ENCODE peak calls at places on chromosomes 2 and 18, in eight cellular contexts. H is body of pancreas, W is left ventricle myocardium inferior, E is aorta, P is uterus, D is tibial artery, M is neural progenitor cell, V is HCT116. L is an unnamed sample. For H3K4me1 and H3K27me3, the result is how much of the 10 kb centered on the place peaks cover.

GRCh38 chr2:144456680-144457079 is 63.2 kb downstream of the ZEB2 start:
- DNase-seq in H (peak), W (no peak), E (no peak), P (no peak), D (peak), M (no peak), V (no peak), L (no peak)

GRCh38 chr2:233044974-233045535 is 12.6 kb downstream of the NEU2 start:
- DNase-seq in H (no peak), W (no peak), E (peak), P (no peak), D (no peak), M (no peak), V (no peak), L (no peak)

GRCh38 chr2:138767101-138767500 is 13.1 kb downstream of the NXPH2 start:
- DNase-seq in H (no peak), W (no peak), E (no peak), P (no peak), D (no peak), M (no peak), V (no peak), L (no peak)

GRCh38 chr2:236160366-236161081 is 7.7 kb downstream of the GBX2 start:
- DNase-seq in H (no peak), W (no peak), E (no peak), P (no peak), D (no peak), M (peak), V (no peak), L (no peak)

GRCh38 chr2:150127995-150128394 is 359.5 kb downstream of the RND3 start:
- DNase-seq in H (no peak), W (no peak), E (no peak), P (no peak), D (no peak), M (no peak), V (no peak), L (no peak)

GRCh38 chr18:5059540-5060032 is 137.5 kb downstream of the AKAIN1 start:
- DNase-seq in H (no peak), W (no peak), E (no peak), P (no peak), D (no peak), M (no peak), V (no peak), L (no peak)

GRCh38 chr2:234288974-234289455 is 207.9 kb downstream of the ARL4C start:
- DNase-seq in H (peak), W (peak), E (peak), P (peak), D (peak), M (peak), V (peak), L (peak)

GRCh38 chr18:5237083-5237722 is 40.1 kb upstream of the AKAIN1 start:
- DNase-seq in H (no peak), W (peak), E (no peak), P (no peak), D (no peak), M (no peak), V (no peak), L (no peak)

GRCh38 chr18:57918601-57919000 is 115.5 kb upstream of the ATP8B1 start:
- DNase-seq in H (no peak), W (no peak), E (no peak), P (no peak), D (no peak), M (no peak), V (no peak), L (no peak)

GRCh38 chr2:147451131-147451530 is 393.7 kb upstream of the ACVR2A start:
- DNase-seq in H (no peak), W (no peak), E (no peak), P (no peak), D (no peak), M (no peak), V (no peak), L (no peak)

GRCh38 chr2:119689218-119689617 is 10.2 kb downstream of the TMEM177 start:
- DNase-seq in H (no peak), W (no peak), E (no peak), P (no peak), D (no peak), M (no peak), V (no peak), L (no peak)

GRCh38 chr18:78146136-78146535 is 833.5 kb upstream of the SALL3 start:
- DNase-seq in H (no peak), W (no peak), E (no peak), P (no peak), D (no peak), M (no peak), V (no peak), L (no peak)

GRCh38 chr2:171141320-171141719 is 19.4 kb downstream of the TLK1 start:
- DNase-seq in H (no peak), W (no peak), E (no peak), P (no peak), D (no peak), M (no peak), V (no peak), L (no peak)

GRCh38 chr2:85743304-85743978 is 10.3 kb upstream of the ATOH8 start:
- DNase-seq in H (peak), W (no peak), E (no peak), P (no peak), D (no peak), M (no peak), V (no peak), L (no peak)

GRCh38 chr2:167127135-167127534 is 238.9 kb downstream of the XIRP2 start:
- DNase-seq in H (no peak), W (no peak), E (no peak), P (no peak), D (no peak), M (no peak), V (no peak), L (no peak)

GRCh38 chr2:61117534-61117933 is 44.5 kb upstream of the C2orf74 start:
- DNase-seq in H (no peak), W (no peak), E (no peak), P (no peak), D (no peak), M (no peak), V (no peak), L (no peak)

GRCh38 chr2:9179572-9180201 is 26.9 kb upstream of the ASAP2 start:
- DNase-seq in H (peak), W (peak), E (peak), P (peak), D (peak), M (no peak), V (peak), L (no peak)

GRCh38 chr2:121211251-121211650 is 73.8 kb downstream of the TFCP2L1 start:
- DNase-seq in H (peak), W (no peak), E (no peak), P (no peak), D (no peak), M (no peak), V (no peak), L (no peak)

GRCh38 chr2:26193578-26194231 is 20.8 kb downstream of the GAREM2 start:
- DNase-seq in H (no peak), W (no peak), E (no peak), P (no peak), D (no peak), M (no peak), V (no peak), L (no peak)

GRCh38 chr2:238924032-238924431 is 76.1 kb downstream of the TWIST2 start:
- DNase-seq in H (no peak), W (no peak), E (peak), P (no peak), D (no peak), M (no peak), V (no peak), L (no peak)

GRCh38 chr2:84251651-84252278 is 207.3 kb downstream of the SUCLG1 start:
- DNase-seq in H (no peak), W (no peak), E (no peak), P (no peak), D (no peak), M (no peak), V (no peak), L (no peak)

GRCh38 chr2:240480834-240481623 is 45.6 kb downstream of the GPC1 start:
- DNase-seq in H (no peak), W (no peak), E (peak), P (no peak), D (peak), M (no peak), V (no peak), L (no peak)

GRCh38 chr2:170271340-170271739 is 93.4 kb downstream of the MYO3B start:
- DNase-seq in H (no peak), W (peak), E (no peak), P (no peak), D (no peak), M (no peak), V (no peak), L (no peak)

GRCh38 chr2:201938151-201938815 is 95.4 kb upstream of the FZD7 start:
- DNase-seq in H (no peak), W (no peak), E (no peak), P (no peak), D (no peak), M (no peak), V (no peak), L (no peak)

GRCh38 chr2:134360750-134361487 is 107.0 kb downstream of the MGAT5 start:
- DNase-seq in H (no peak), W (peak), E (peak), P (no peak), D (no peak), M (no peak), V (no peak), L (no peak)

GRCh38 chr2:54866868-54867267 is 143.4 kb downstream of the EML6 start:
- DNase-seq in H (no peak), W (no peak), E (no peak), P (no peak), D (no peak), M (no peak), V (no peak), L (no peak)

GRCh38 chr2:129379411-129379810 is 600.1 kb upstream of the RAB6C start:
- DNase-seq in H (no peak), W (no peak), E (no peak), P (no peak), D (no peak), M (no peak), V (no peak), L (no peak)

GRCh38 chr18:3449702-3450357 is at the start of gene TGIF1:
- DNase-seq in H (peak), W (peak), E (peak), P (peak), D (peak), M (peak), V (peak), L (no peak)

DNA sequence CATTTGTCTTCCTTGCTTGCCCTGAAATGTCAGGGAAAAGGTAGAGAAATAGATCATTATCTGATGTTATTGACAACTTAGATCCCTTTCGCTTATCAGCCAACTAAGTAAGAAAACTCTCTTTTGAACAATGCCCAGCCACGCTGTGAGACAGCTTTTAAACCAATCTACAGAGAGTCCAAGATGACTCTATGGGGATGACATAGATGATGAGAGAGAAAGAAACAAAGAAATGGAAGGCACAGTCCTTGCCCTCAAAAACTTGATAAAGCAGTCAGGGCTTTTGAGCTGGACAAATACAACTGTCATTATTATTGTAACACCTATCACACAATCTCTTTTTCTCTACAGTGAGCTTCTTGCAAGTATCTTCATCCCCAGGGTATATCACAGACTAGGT is 222.6 kb downstream of the SETBP1 start:
- DNase-seq in H (no peak), W (no peak), E (no peak), P (no peak), D (no peak), M (no peak), V (no peak), L (no peak)
- H3K4me1 ChIP-seq in H (under half), W (under half), E (under half), P (under half), D (under half), M (under half), V (under half), L (under half)

DNA sequence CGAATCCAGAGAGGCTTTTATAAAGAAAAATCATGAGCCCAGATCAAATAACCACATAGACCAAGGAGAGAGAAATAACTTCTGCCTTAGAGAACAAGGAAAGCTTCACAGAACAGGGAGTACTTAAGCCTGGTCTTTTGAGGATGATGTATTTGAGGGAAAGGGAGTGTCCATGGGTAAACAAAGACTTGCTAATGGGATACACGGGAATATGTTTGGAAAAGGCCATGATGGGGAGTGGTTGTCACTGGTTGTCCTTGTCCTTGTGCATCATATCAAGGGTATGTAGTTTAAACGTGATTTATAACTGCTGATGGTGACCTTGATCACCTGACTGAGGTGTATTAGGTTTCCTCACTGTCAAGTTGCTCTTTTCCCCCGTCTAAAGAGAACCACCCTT is 169.9 kb downstream of the FAM210A start:
- DNase-seq in H (no peak), W (no peak), E (no peak), P (no peak), D (no peak), M (no peak), V (no peak), L (no peak)
- H3K27me3 ChIP-seq in H (under half), W (under half), E (under half), P (under half), D (under half), M (under half), V (under half), L (under half)

GRCh38 chr2:16643099-16643498 is 22.5 kb downstream of the CYRIA start:
- DNase-seq in H (no peak), W (no peak), E (no peak), P (no peak), D (no peak), M (no peak), V (no peak), L (no peak)
- H3K4me1 ChIP-seq in H (under half), W (half or more), E (under half), P (under half), D (under half), M (under half), V (under half), L (under half)

DNA sequence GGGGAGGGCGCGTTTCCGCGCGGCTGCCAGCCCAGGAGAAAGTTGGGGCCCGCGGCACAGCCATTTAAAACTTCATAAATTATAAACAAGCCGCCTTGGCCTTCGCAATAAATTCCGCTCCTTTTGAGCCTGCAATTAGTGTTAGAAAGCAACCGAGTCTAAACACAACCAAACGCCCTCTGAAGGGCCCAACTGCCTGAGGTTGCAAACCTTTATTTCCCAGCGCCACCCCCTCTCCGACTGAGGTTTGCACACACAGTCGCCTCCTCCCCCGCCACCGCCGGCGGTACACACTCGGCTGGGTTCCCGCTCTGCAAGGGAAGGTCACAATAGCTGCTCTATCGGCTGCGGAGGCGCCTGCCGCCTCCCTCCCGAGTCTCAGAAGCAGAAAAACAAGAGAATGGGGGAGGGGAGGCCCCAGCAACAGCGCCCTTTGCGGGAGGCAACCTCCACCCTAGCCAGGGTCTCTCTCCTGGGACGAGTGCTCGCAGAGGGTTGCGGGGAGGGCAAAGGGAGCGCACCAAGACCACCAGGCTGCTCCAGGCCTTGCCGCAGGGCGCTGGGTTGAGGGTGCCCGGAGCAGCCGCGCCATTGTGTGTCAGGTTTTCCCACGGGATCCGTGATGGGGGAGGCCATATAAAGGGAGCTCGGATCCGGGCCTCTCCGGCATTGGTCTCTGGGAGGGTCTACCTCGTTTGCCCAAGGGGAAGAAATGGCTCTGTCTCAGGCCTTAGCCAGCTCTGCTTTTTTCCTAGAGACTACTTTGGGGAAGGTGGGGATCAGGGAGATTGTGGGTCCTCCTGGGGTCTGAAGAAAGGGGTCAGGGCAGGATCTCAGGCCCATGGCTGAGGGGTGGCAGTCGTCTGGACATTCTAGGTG is 13.4 kb upstream of the HOXD1 start:
- DNase-seq in H (no peak), W (no peak), E (no peak), P (peak), D (no peak), M (peak), V (no peak), L (no peak)
- H3K27me3 ChIP-seq in H (under half), W (half or more), E (under half), P (under half), D (half or more), M (half or more), V (under half), L (half or more)

GRCh38 chr2:172561270-172561669 is 5.4 kb downstream of the PDK1 start:
- DNase-seq in H (no peak), W (no peak), E (no peak), P (no peak), D (no peak), M (no peak), V (no peak), L (no peak)

GRCh38 chr2:172555522-172556283 is at the start of gene PDK1:
- DNase-seq in H (peak), W (peak), E (peak), P (peak), D (peak), M (peak), V (peak), L (peak)

GRCh38 chr2:172560721-172561120 is 4.8 kb downstream of the PDK1 start:
- DNase-seq in H (no peak), W (no peak), E (no peak), P (no peak), D (no peak), M (no peak), V (no peak), L (no peak)

GRCh38 chr2:172556284-172557033 is 569 bp downstream of the PDK1 start:
- DNase-seq in H (peak), W (peak), E (peak), P (peak), D (peak), M (peak), V (peak), L (peak)

DNA sequence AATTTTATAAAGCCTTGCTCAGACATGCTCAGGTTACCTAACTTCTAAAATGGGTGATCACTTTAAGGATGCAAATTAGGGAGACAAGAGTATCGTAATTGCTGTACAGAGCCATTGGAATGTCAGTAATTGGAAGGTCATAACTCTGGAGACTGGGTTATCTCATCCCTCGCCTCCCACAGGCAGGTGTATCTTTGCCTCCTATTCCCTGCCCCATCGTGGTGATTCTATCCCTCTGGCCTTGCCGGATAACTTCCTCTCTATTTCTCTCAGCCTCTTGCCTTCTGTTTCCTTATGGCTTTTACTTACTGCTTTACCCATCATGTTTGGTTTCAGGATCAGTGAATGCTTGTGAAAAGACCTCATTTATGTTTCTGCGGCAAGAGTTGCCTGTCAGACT is 2.5 kb downstream of the PDK1 start:
- DNase-seq in H (no peak), W (no peak), E (no peak), P (no peak), D (no peak), M (no peak), V (no peak), L (no peak)
- H3K4me1 ChIP-seq in H (under half), W (under half), E (under half), P (under half), D (under half), M (under half), V (under half), L (under half)

L was measured in CD4-positive, alpha-beta memory T cell.